ENCODE peak calls at places on chromosomes 12 and 14, in ten cellular contexts. One of them, this sample, is unnamed.

GRCh38 chr14:95140060-95140858 is 17.1 kb downstream of the DICER1 start:
- DNase-seq in GM23338: no peak
- DNase-seq in lung: no peak
- DNase-seq in fibroblast of lung: no peak
- DNase-seq in HFF-Myc: no peak
- DNase-seq in hepatocyte: no peak
- DNase-seq in MG63: no peak
- DNase-seq in AG04449: no peak
- DNase-seq in skeletal muscle cell: peak
- DNase-seq in osteoblast: no peak
- DNase-seq in this sample: peak

GRCh38 chr14:36313206-36313605 is 7.2 kb downstream of the MBIP start:
- DNase-seq in lung: no peak
- DNase-seq in osteoblast: no peak
- DNase-seq in AG04449: no peak
- DNase-seq in skeletal muscle cell: no peak
- DNase-seq in GM23338: peak
- DNase-seq in hepatocyte: no peak
- DNase-seq in MG63: no peak
- DNase-seq in HFF-Myc: no peak
- DNase-seq in fibroblast of lung: no peak
- DNase-seq in this sample: no peak

GRCh38 chr12:126831115-126831514 is 1435.9 kb upstream of the TMEM132C start:
- DNase-seq in GM23338: no peak
- DNase-seq in MG63: no peak
- DNase-seq in HFF-Myc: no peak
- DNase-seq in lung: no peak
- DNase-seq in skeletal muscle cell: no peak
- DNase-seq in fibroblast of lung: no peak
- DNase-seq in hepatocyte: no peak
- DNase-seq in AG04449: no peak
- DNase-seq in osteoblast: no peak
- DNase-seq in this sample: no peak

GRCh38 chr14:65128096-65128495 is 25.8 kb upstream of the MAX start:
- DNase-seq in osteoblast: no peak
- DNase-seq in MG63: no peak
- DNase-seq in fibroblast of lung: peak
- DNase-seq in hepatocyte: no peak
- DNase-seq in lung: no peak
- DNase-seq in HFF-Myc: no peak
- DNase-seq in skeletal muscle cell: no peak
- DNase-seq in AG04449: no peak
- DNase-seq in GM23338: no peak
- DNase-seq in this sample: peak

GRCh38 chr12:111519083-111519482 is 80.0 kb downstream of the ATXN2 start:
- DNase-seq in fibroblast of lung: no peak
- DNase-seq in HFF-Myc: no peak
- DNase-seq in GM23338: no peak
- DNase-seq in MG63: no peak
- DNase-seq in lung: no peak
- DNase-seq in AG04449: no peak
- DNase-seq in osteoblast: no peak
- DNase-seq in skeletal muscle cell: no peak
- DNase-seq in hepatocyte: no peak
- DNase-seq in this sample: no peak

GRCh38 chr12:75658826-75659823 is 147.7 kb upstream of the KRR1 start:
- DNase-seq in hepatocyte: no peak
- DNase-seq in osteoblast: peak
- DNase-seq in skeletal muscle cell: peak
- DNase-seq in MG63: peak
- DNase-seq in HFF-Myc: peak
- DNase-seq in fibroblast of lung: peak
- DNase-seq in AG04449: no peak
- DNase-seq in lung: no peak
- DNase-seq in GM23338: no peak
- DNase-seq in this sample: peak

GRCh38 chr12:67320614-67321305 is 51.6 kb downstream of the CAND1 start:
- DNase-seq in AG04449: no peak
- DNase-seq in MG63: no peak
- DNase-seq in skeletal muscle cell: no peak
- DNase-seq in fibroblast of lung: no peak
- DNase-seq in lung: no peak
- DNase-seq in hepatocyte: no peak
- DNase-seq in HFF-Myc: no peak
- DNase-seq in GM23338: peak
- DNase-seq in osteoblast: no peak
- DNase-seq in this sample: no peak

GRCh38 chr12:27531916-27532315 is 7.9 kb downstream of the PPFIBP1 start:
- DNase-seq in lung: no peak
- DNase-seq in MG63: no peak
- DNase-seq in GM23338: no peak
- DNase-seq in HFF-Myc: no peak
- DNase-seq in skeletal muscle cell: no peak
- DNase-seq in osteoblast: no peak
- DNase-seq in AG04449: no peak
- DNase-seq in hepatocyte: no peak
- DNase-seq in fibroblast of lung: peak
- DNase-seq in this sample: no peak

GRCh38 chr12:30996752-30997151 is 70.2 kb downstream of the TSPAN11 start:
- DNase-seq in fibroblast of lung: peak
- DNase-seq in GM23338: no peak
- DNase-seq in AG04449: no peak
- DNase-seq in HFF-Myc: no peak
- DNase-seq in lung: no peak
- DNase-seq in skeletal muscle cell: no peak
- DNase-seq in osteoblast: peak
- DNase-seq in MG63: no peak
- DNase-seq in hepatocyte: no peak
- DNase-seq in this sample: no peak

GRCh38 chr14:55071870-55072640 is 20.6 kb downstream of the MAPK1IP1L start:
- DNase-seq in lung: no peak
- DNase-seq in hepatocyte: peak
- DNase-seq in fibroblast of lung: peak
- DNase-seq in AG04449: peak
- DNase-seq in GM23338: no peak
- DNase-seq in skeletal muscle cell: peak
- DNase-seq in HFF-Myc: no peak
- DNase-seq in osteoblast: peak
- DNase-seq in MG63: peak
- DNase-seq in this sample: peak

GRCh38 chr14:57295261-57295660 is 26.5 kb downstream of the AP5M1 start:
- DNase-seq in fibroblast of lung: no peak
- DNase-seq in lung: no peak
- DNase-seq in osteoblast: no peak
- DNase-seq in GM23338: no peak
- DNase-seq in AG04449: no peak
- DNase-seq in hepatocyte: no peak
- DNase-seq in skeletal muscle cell: no peak
- DNase-seq in HFF-Myc: no peak
- DNase-seq in MG63: no peak
- DNase-seq in this sample: no peak

GRCh38 chr12:88945041-88945732 is 364.9 kb upstream of the KITLG start:
- DNase-seq in hepatocyte: no peak
- DNase-seq in HFF-Myc: no peak
- DNase-seq in skeletal muscle cell: peak
- DNase-seq in osteoblast: no peak
- DNase-seq in lung: no peak
- DNase-seq in GM23338: no peak
- DNase-seq in fibroblast of lung: peak
- DNase-seq in MG63: no peak
- DNase-seq in AG04449: no peak
- DNase-seq in this sample: no peak

GRCh38 chr14:21382886-21383847 is 652 bp downstream of the SUPT16H start:
- DNase-seq in lung: peak
- DNase-seq in osteoblast: peak
- DNase-seq in fibroblast of lung: peak
- DNase-seq in MG63: peak
- DNase-seq in hepatocyte: peak
- DNase-seq in HFF-Myc: peak
- DNase-seq in skeletal muscle cell: peak
- DNase-seq in GM23338: peak
- DNase-seq in AG04449: no peak
- DNase-seq in this sample: peak

GRCh38 chr14:23401331-23401730 is 6.7 kb downstream of the MYH6 start:
- DNase-seq in HFF-Myc: no peak
- DNase-seq in MG63: no peak
- DNase-seq in fibroblast of lung: no peak
- DNase-seq in GM23338: no peak
- DNase-seq in skeletal muscle cell: no peak
- DNase-seq in osteoblast: peak
- DNase-seq in AG04449: no peak
- DNase-seq in hepatocyte: no peak
- DNase-seq in lung: no peak
- DNase-seq in this sample: no peak

GRCh38 chr12:132593521-132593920 is 16.9 kb downstream of the LRCOL1 start:
- DNase-seq in MG63: no peak
- DNase-seq in HFF-Myc: no peak
- DNase-seq in lung: no peak
- DNase-seq in hepatocyte: no peak
- DNase-seq in GM23338: no peak
- DNase-seq in osteoblast: no peak
- DNase-seq in fibroblast of lung: no peak
- DNase-seq in skeletal muscle cell: no peak
- DNase-seq in AG04449: no peak
- DNase-seq in this sample: no peak
- H3K4me3 ChIP-seq in MG63: no peak
- H3K4me3 ChIP-seq in HFF-Myc: no peak
- H3K4me3 ChIP-seq in lung: no peak
- H3K4me3 ChIP-seq in hepatocyte: no peak
- H3K4me3 ChIP-seq in GM23338: no peak
- H3K4me3 ChIP-seq in osteoblast: peak
- H3K4me3 ChIP-seq in fibroblast of lung: no peak
- H3K4me3 ChIP-seq in skeletal muscle cell: peak
- H3K4me3 ChIP-seq in AG04449: no peak
- H3K4me3 ChIP-seq in this sample: peak

GRCh38 chr14:105495101-105495989 is 4.3 kb downstream of the TEDC1 start:
- DNase-seq in fibroblast of lung: no peak
- DNase-seq in MG63: no peak
- DNase-seq in GM23338: no peak
- DNase-seq in lung: no peak
- DNase-seq in hepatocyte: peak
- DNase-seq in HFF-Myc: no peak
- DNase-seq in AG04449: no peak
- DNase-seq in skeletal muscle cell: no peak
- DNase-seq in osteoblast: peak
- DNase-seq in this sample: no peak

GRCh38 chr14:105496831-105497591 is 6.0 kb downstream of the TEDC1 start:
- DNase-seq in MG63: no peak
- DNase-seq in fibroblast of lung: no peak
- DNase-seq in hepatocyte: no peak
- DNase-seq in GM23338: no peak
- DNase-seq in lung: no peak
- DNase-seq in osteoblast: peak
- DNase-seq in AG04449: no peak
- DNase-seq in skeletal muscle cell: no peak
- DNase-seq in HFF-Myc: no peak
- DNase-seq in this sample: no peak

GRCh38 chr14:105497671-105498429 is 6.8 kb downstream of the TEDC1 start:
- DNase-seq in hepatocyte: no peak
- DNase-seq in HFF-Myc: no peak
- DNase-seq in MG63: no peak
- DNase-seq in skeletal muscle cell: no peak
- DNase-seq in fibroblast of lung: no peak
- DNase-seq in AG04449: no peak
- DNase-seq in lung: no peak
- DNase-seq in osteoblast: peak
- DNase-seq in GM23338: no peak
- DNase-seq in this sample: no peak

GRCh38 chr14:105494606-105494929 is 3.5 kb downstream of the TEDC1 start:
- DNase-seq in osteoblast: peak
- DNase-seq in GM23338: no peak
- DNase-seq in fibroblast of lung: no peak
- DNase-seq in hepatocyte: no peak
- DNase-seq in MG63: no peak
- DNase-seq in HFF-Myc: no peak
- DNase-seq in skeletal muscle cell: no peak
- DNase-seq in AG04449: no peak
- DNase-seq in lung: no peak
- DNase-seq in this sample: no peak

DNA sequence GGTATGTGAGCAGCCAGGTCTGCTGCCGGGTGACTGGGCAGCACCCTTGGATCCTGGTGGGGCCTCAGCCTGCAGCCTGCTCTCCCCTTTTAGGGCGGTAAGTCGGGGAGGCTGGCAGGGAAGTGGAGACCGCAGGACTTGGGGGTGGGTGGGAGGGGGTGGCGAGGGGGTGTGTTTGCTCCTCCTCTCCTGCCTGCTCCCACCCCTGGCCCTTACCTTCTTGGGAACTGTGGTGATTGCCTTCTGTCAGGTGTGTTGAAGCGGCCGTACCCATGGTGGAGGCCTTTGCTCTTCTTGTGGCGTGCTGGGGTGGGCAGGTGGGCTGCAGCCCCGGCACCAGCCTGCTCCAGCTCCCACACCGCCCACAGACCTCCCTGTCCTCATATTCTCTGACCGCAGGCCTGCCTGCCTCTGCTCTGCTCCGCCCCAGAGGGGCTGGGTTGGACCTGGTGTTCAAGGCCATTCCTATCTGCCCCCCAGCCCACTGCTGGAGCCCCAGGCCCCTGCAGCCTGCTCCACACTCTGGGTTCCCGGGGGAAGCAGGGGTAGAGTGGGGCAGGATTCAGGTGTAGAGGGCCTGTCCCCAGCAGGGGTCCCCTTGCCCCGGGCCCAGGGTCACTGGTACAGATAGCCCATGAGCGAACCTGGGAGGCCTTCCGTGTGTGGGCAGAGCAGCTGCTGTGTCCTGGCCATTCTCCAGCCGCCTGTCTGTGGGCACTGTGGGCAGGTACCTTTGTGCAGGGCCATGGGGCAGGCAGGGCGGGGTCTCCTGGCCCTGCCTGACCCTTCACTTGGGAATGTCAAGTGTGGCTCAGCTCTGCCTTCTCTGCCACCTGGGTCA is 5.2 kb downstream of the TEDC1 start:
- DNase-seq in lung: no peak
- DNase-seq in HFF-Myc: no peak
- DNase-seq in hepatocyte: no peak
- DNase-seq in fibroblast of lung: no peak
- DNase-seq in GM23338: no peak
- DNase-seq in skeletal muscle cell: no peak
- DNase-seq in osteoblast: peak
- DNase-seq in AG04449: no peak
- DNase-seq in MG63: no peak
- DNase-seq in this sample: no peak
- H3K4me3 ChIP-seq in lung: no peak
- H3K4me3 ChIP-seq in HFF-Myc: no peak
- H3K4me3 ChIP-seq in hepatocyte: no peak
- H3K4me3 ChIP-seq in fibroblast of lung: no peak
- H3K4me3 ChIP-seq in GM23338: no peak
- H3K4me3 ChIP-seq in skeletal muscle cell: no peak
- H3K4me3 ChIP-seq in osteoblast: no peak
- H3K4me3 ChIP-seq in AG04449: no peak
- H3K4me3 ChIP-seq in MG63: no peak
- H3K4me3 ChIP-seq in this sample: no peak

GRCh38 chr14:69673578-69674305 is 62.3 kb downstream of the SUSD6 start:
- DNase-seq in lung: no peak
- DNase-seq in AG04449: no peak
- DNase-seq in HFF-Myc: no peak
- DNase-seq in fibroblast of lung: no peak
- DNase-seq in GM23338: peak
- DNase-seq in osteoblast: peak
- DNase-seq in MG63: no peak
- DNase-seq in skeletal muscle cell: no peak
- DNase-seq in hepatocyte: no peak
- DNase-seq in this sample: no peak
- H3K4me3 ChIP-seq in lung: no peak
- H3K4me3 ChIP-seq in AG04449: no peak
- H3K4me3 ChIP-seq in HFF-Myc: no peak
- H3K4me3 ChIP-seq in fibroblast of lung: no peak
- H3K4me3 ChIP-seq in GM23338: no peak
- H3K4me3 ChIP-seq in osteoblast: no peak
- H3K4me3 ChIP-seq in MG63: no peak
- H3K4me3 ChIP-seq in skeletal muscle cell: no peak
- H3K4me3 ChIP-seq in hepatocyte: no peak
- H3K4me3 ChIP-seq in this sample: peak

GRCh38 chr12:6272300-6273208 is 37.9 kb upstream of the PLEKHG6 start:
- DNase-seq in AG04449: no peak
- DNase-seq in hepatocyte: peak
- DNase-seq in osteoblast: peak
- DNase-seq in lung: peak
- DNase-seq in fibroblast of lung: no peak
- DNase-seq in skeletal muscle cell: no peak
- DNase-seq in MG63: no peak
- DNase-seq in HFF-Myc: no peak
- DNase-seq in GM23338: peak
- DNase-seq in this sample: no peak
- H3K4me3 ChIP-seq in AG04449: no peak
- H3K4me3 ChIP-seq in hepatocyte: no peak
- H3K4me3 ChIP-seq in osteoblast: no peak
- H3K4me3 ChIP-seq in lung: no peak
- H3K4me3 ChIP-seq in fibroblast of lung: no peak
- H3K4me3 ChIP-seq in skeletal muscle cell: no peak
- H3K4me3 ChIP-seq in MG63: no peak
- H3K4me3 ChIP-seq in HFF-Myc: no peak
- H3K4me3 ChIP-seq in GM23338: no peak
- H3K4me3 ChIP-seq in this sample: no peak

This sample was measured in adipocyte.